ENCODE peak calls at places on chromosomes 3 and 15, in seven cellular contexts. C, K, T, Q, O, Y and P are unnamed samples.

GRCh38 chr3:122391674-122392446 is 7.9 kb downstream of the FAM162A start:
- DNase-seq in C (no peak), K (no peak), T (no peak), Q (no peak), O (no peak), Y (no peak), P (no peak)

GRCh38 chr3:184716652-184717607 is 5.1 kb upstream of the MAGEF1 start:
- DNase-seq in C (peak), K (no peak), T (no peak), Q (peak), O (no peak), Y (peak), P (peak)

GRCh38 chr15:77659350-77660321 is 26.9 kb upstream of the LINGO1 start:
- DNase-seq in C (peak), K (peak), T (peak), Q (no peak), O (peak), Y (peak), P (no peak)

GRCh38 chr3:9398715-9399708 is 1.6 kb downstream of the SETD5 start:
- DNase-seq in C (peak), K (no peak), T (no peak), Q (no peak), O (no peak), Y (peak), P (no peak)

GRCh38 chr3:122030381-122031122 is 8.5 kb upstream of the ILDR1 start:
- DNase-seq in C (no peak), K (no peak), T (peak), Q (no peak), O (no peak), Y (peak), P (no peak)

GRCh38 chr3:9347086-9347485 is 15.8 kb upstream of the THUMPD3 start:
- DNase-seq in C (no peak), K (no peak), T (no peak), Q (no peak), O (no peak), Y (peak), P (no peak)

GRCh38 chr3:14537590-14538450 is 2.3 kb downstream of the GRIP2 start:
- DNase-seq in C (no peak), K (no peak), T (no peak), Q (no peak), O (no peak), Y (no peak), P (no peak)

GRCh38 chr3:52453496-52454234 is at the start of gene TNNC1:
- DNase-seq in C (no peak), K (no peak), T (no peak), Q (no peak), O (peak), Y (no peak), P (no peak)

GRCh38 chr15:99211926-99212325 is 37.5 kb downstream of the TTC23 start:
- DNase-seq in C (no peak), K (no peak), T (no peak), Q (no peak), O (no peak), Y (no peak), P (no peak)

GRCh38 chr3:194404365-194405140 is 5.5 kb upstream of the GP5 start:
- DNase-seq in C (peak), K (no peak), T (peak), Q (peak), O (peak), Y (peak), P (no peak)

GRCh38 chr3:112351823-112352222 is 18.9 kb downstream of the CD200 start:
- DNase-seq in C (no peak), K (no peak), T (no peak), Q (no peak), O (no peak), Y (no peak), P (no peak)

GRCh38 chr3:173745952-173746682 is 348.6 kb downstream of the NLGN1 start:
- DNase-seq in C (no peak), K (no peak), T (no peak), Q (peak), O (no peak), Y (peak), P (no peak)

GRCh38 chr3:37183375-37183831 is 9.0 kb upstream of the LRRFIP2 start:
- DNase-seq in C (no peak), K (no peak), T (peak), Q (peak), O (peak), Y (peak), P (no peak)

GRCh38 chr15:71231678-71232224 is 116.5 kb downstream of the THSD4 start:
- DNase-seq in C (no peak), K (no peak), T (no peak), Q (no peak), O (no peak), Y (no peak), P (no peak)

GRCh38 chr3:100761951-100762350 is 52.7 kb downstream of the TFG start:
- DNase-seq in C (no peak), K (no peak), T (no peak), Q (no peak), O (no peak), Y (no peak), P (no peak)

GRCh38 chr3:105907790-105908189 is 39.0 kb upstream of the CBLB start:
- DNase-seq in C (no peak), K (no peak), T (no peak), Q (no peak), O (no peak), Y (no peak), P (no peak)

GRCh38 chr15:89375093-89376062 is 40.8 kb upstream of the POLG start:
- DNase-seq in C (peak), K (no peak), T (no peak), Q (no peak), O (no peak), Y (no peak), P (no peak)

GRCh38 chr3:49649576-49649975 is 24.6 kb upstream of the APEH start:
- DNase-seq in C (no peak), K (no peak), T (no peak), Q (no peak), O (no peak), Y (no peak), P (no peak)

GRCh38 chr15:53791616-53792015 is 32.2 kb upstream of the WDR72 start:
- DNase-seq in C (no peak), K (no peak), T (no peak), Q (no peak), O (peak), Y (no peak), P (no peak)

GRCh38 chr3:38137615-38138346 is 680 bp upstream of the MYD88 start:
- DNase-seq in C (peak), K (no peak), T (no peak), Q (peak), O (no peak), Y (no peak), P (no peak)

GRCh38 chr3:14921034-14921616 is 26.3 kb upstream of the NR2C2 start:
- DNase-seq in C (peak), K (peak), T (peak), Q (peak), O (peak), Y (peak), P (peak)

GRCh38 chr3:168864107-168865021 is 768.6 kb upstream of the GOLIM4 start:
- DNase-seq in C (no peak), K (no peak), T (no peak), Q (no peak), O (no peak), Y (no peak), P (no peak)

GRCh38 chr3:194487289-194488006 is 646 bp upstream of the ATP13A3 start:
- DNase-seq in C (peak), K (no peak), T (no peak), Q (no peak), O (peak), Y (no peak), P (no peak)

GRCh38 chr15:76340802-76341365 is 4.3 kb downstream of the ISL2 start:
- DNase-seq in C (peak), K (peak), T (no peak), Q (no peak), O (peak), Y (no peak), P (no peak)

GRCh38 chr3:42387802-42388651 is 22.4 kb downstream of the LYZL4 start:
- DNase-seq in C (no peak), K (no peak), T (no peak), Q (no peak), O (no peak), Y (peak), P (no peak)

GRCh38 chr15:26974120-26974780 is 3.3 kb downstream of the GABRG3 start:
- DNase-seq in C (peak), K (no peak), T (no peak), Q (no peak), O (no peak), Y (peak), P (no peak)

GRCh38 chr3:184361532-184361931 is at the start of the genes CLCN2 and POLR2H:
- DNase-seq in C (no peak), K (peak), T (no peak), Q (no peak), O (peak), Y (peak), P (peak)